ENCODE peak calls at places on chromosomes 16 and 17, in five cellular contexts. M is BJ, W is heart left ventricle, T is AG04450, S is lower lobe of right lung. G is an unnamed sample.

GRCh38 chr17:38898812-38899348 is 26.5 kb upstream of the LASP1NB start:
- DNase-seq in M (no peak), S (peak; percentile 70), T (no peak), W (peak; percentile 64), G (no peak)

GRCh38 chr17:71142333-71142732 is 973.0 kb downstream of the KCNJ2 start:
- DNase-seq in T (no peak), M (no peak), S (no peak), W (no peak), G (no peak)

GRCh38 chr17:20156196-20157077 is 147.3 kb downstream of the SPECC1 start:
- DNase-seq in T (no peak), S (peak; percentile 67), M (no peak), W (peak; percentile 20), G (no peak)

GRCh38 chr17:40099627-40100418 is 566 bp downstream of the NR1D1 start:
- DNase-seq in M (no peak), W (peak; percentile 26), S (no peak), T (no peak), G (no peak)

GRCh38 chr17:2034157-2034556 is 4.2 kb downstream of the DPH1 start:
- DNase-seq in W (no peak), T (no peak), M (no peak), S (no peak), G (no peak)

GRCh38 chr17:50443492-50444051 is 17.6 kb downstream of the ACSF2 start:
- DNase-seq in T (no peak), S (no peak), M (no peak), W (no peak), G (no peak)

GRCh38 chr17:61416540-61417363 is 17.1 kb downstream of the TBX2 start:
- DNase-seq in T (no peak), S (peak; percentile 90), M (peak; percentile 46), W (peak; percentile 89), G (peak; percentile 96)

GRCh38 chr17:4199818-4200402 is 56.9 kb downstream of the CYB5D2 start:
- DNase-seq in S (no peak), W (no peak), T (no peak), M (no peak), G (no peak)

GRCh38 chr17:14510136-14510535 is 209.3 kb downstream of the HS3ST3B1 start:
- DNase-seq in W (no peak), S (no peak), T (no peak), M (peak; percentile 1), G (no peak)

GRCh38 chr17:16945513-16946201 is 26.3 kb downstream of the TNFRSF13B start:
- DNase-seq in T (no peak), S (no peak), W (no peak), M (no peak), G (no peak)

GRCh38 chr16:75236736-75237397 is 14.6 kb downstream of the BCAR1 start:
- DNase-seq in T (no peak), S (no peak), M (no peak), W (no peak), G (no peak)

GRCh38 chr16:878071-878784 is 77.7 kb upstream of the GNG13 start:
- DNase-seq in W (no peak), M (no peak), T (no peak), S (peak; percentile 39), G (no peak)

GRCh38 chr17:64202683-64203430 is 60.2 kb downstream of the TEX2 start:
- DNase-seq in S (no peak), T (no peak), M (no peak), W (no peak), G (peak; percentile 60)

GRCh38 chr17:5531019-5531418 is 44.7 kb downstream of the MIS12 start:
- DNase-seq in T (no peak), S (no peak), W (no peak), M (no peak), G (no peak)

GRCh38 chr16:10122546-10122945 is 59.7 kb downstream of the GRIN2A start:
- DNase-seq in W (no peak), S (no peak), T (no peak), M (no peak), G (no peak)

GRCh38 chr16:31388535-31388934 is 4.6 kb upstream of the ITGAD start:
- DNase-seq in W (no peak), M (no peak), T (no peak), S (no peak), G (no peak)

GRCh38 chr16:56780646-56781045 is 50.7 kb downstream of the NUP93 start:
- DNase-seq in S (no peak), W (no peak), M (no peak), T (no peak), G (no peak)

GRCh38 chr17:43721537-43722268 is 36.9 kb downstream of the SOST start:
- DNase-seq in M (no peak), T (no peak), S (no peak), W (no peak), G (no peak)

GRCh38 chr17:61325382-61326073 is 74.1 kb upstream of the TBX2 start:
- DNase-seq in W (no peak), M (no peak), T (no peak), S (no peak), G (no peak)

GRCh38 chr17:68539536-68540469 is 27.6 kb downstream of the PRKAR1A start:
- DNase-seq in S (peak; percentile 61), M (no peak), W (no peak), T (no peak), G (no peak)

GRCh38 chr16:28292731-28293588 is 635 bp downstream of the SBK1 start:
- DNase-seq in T (no peak), S (no peak), M (no peak), W (no peak), G (no peak)

GRCh38 chr17:27340990-27341595 is 47.2 kb downstream of the WSB1 start:
- DNase-seq in W (no peak), T (no peak), M (no peak), S (no peak), G (no peak)

GRCh38 chr16:20906225-20906870 is 5.8 kb downstream of the LYRM1 start:
- DNase-seq in S (no peak), T (peak; percentile 68), M (peak; percentile 93), W (no peak), G (no peak)

GRCh38 chr17:81222906-81223757 is at the start of gene CEP131:
- DNase-seq in M (peak; percentile 83), T (peak; percentile 94), S (peak; percentile 99), W (peak; percentile 99), G (peak; percentile 100)

GRCh38 chr17:81219476-81220180 is 3.1 kb downstream of the CEP131 start:
- DNase-seq in M (no peak), S (no peak), W (no peak), T (no peak), G (no peak)

GRCh38 chr17:81222620-81222905 is 202 bp downstream of the CEP131 start:
- DNase-seq in T (no peak), M (no peak), W (no peak), S (no peak), G (no peak)

GRCh38 chr17:81221842-81222619 is 734 bp downstream of the CEP131 start:
- DNase-seq in W (no peak), S (no peak), M (no peak), T (no peak), G (no peak)

DNA sequence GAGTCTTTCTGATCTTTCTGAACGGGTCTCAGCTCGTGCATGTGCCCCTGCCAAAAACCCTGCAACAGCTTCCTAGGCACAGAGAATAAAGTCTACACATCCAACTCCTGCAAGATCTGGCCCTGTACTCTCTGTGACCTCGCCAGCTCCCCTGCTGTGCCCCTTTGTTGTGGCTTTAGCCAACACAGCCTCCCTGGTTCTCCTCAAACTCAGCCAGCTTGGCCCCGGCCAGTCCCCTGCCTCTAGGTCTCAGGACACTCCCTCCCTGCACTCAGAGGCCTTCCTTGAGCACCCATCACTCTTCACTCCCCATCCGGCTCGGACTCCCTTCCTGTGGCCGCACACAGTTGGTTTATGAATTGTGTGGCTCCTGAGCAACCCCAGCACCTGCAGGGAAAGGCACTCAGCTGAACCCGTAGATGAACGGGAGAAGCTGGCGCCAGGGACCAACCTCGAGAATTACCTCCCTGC is 1.4 kb downstream of the CEP131 start:
- DNase-seq in W (no peak), S (no peak), T (no peak), M (no peak), G (no peak)
- H3K4me3 ChIP-seq in W (peak overlapping the region; percentile 62), S (no peak overlapping the region), T (peak overlapping the region; percentile 76), M (peak overlapping the region; percentile 81), G (peak overlapping the region; percentile 85)

GRCh38 chr17:30173649-30174048 is 57.0 kb downstream of the NSRP1 start:
- DNase-seq in S (no peak), W (no peak), T (no peak), M (no peak), G (no peak)

GRCh38 chr17:30165960-30166359 is 49.3 kb downstream of the NSRP1 start:
- DNase-seq in M (no peak), T (no peak), S (no peak), W (no peak), G (no peak)

GRCh38 chr17:30172560-30172959 is 55.9 kb downstream of the NSRP1 start:
- DNase-seq in M (no peak), W (no peak), S (no peak), T (no peak), G (no peak)

GRCh38 chr17:30174556-30174955 is 57.9 kb downstream of the NSRP1 start:
- DNase-seq in T (no peak), S (no peak), W (no peak), M (no peak), G (no peak)

DNA sequence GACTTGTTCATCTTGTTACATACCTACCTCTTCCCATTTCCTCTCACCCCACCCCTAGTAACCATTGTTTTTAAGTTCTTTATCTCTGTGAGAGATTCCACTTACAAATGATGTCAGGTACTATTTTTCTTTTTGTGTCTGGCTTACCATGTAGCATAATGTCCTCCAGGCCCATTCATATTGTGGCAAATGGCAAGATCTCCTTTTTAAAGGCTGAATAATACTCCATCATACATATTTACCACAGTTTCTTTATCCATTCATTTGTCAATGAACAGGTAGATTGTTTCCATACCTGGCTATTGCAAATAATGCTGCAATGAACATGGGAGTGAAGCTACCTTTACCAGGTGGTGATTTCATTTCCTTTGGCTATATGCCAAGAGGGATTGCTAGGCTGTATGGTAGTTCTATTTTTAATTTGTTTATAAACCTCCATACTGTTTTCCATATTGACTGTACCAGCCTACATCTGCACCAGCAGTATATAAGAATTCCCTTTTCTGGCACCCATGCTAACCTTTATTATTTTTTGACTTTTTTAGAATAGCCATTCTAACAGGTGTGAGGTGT is 53.9 kb downstream of the NSRP1 start:
- DNase-seq in W (no peak), S (no peak), T (no peak), M (no peak), G (no peak)
- H3K4me3 ChIP-seq in W (no peak overlapping the region), S (no peak overlapping the region), T (no peak overlapping the region), M (no peak overlapping the region), G (no peak overlapping the region)

GRCh38 chr17:31310877-31311276 is 3.0 kb downstream of the EVI2B start:
- DNase-seq in S (no peak), T (no peak), M (no peak), W (no peak), G (no peak)
- H3K4me3 ChIP-seq in S (peak overlapping the region; percentile 42), T (no peak overlapping the region), M (no peak overlapping the region), W (peak overlapping the region; percentile 41), G (peak overlapping the region; percentile 28)

DNA sequence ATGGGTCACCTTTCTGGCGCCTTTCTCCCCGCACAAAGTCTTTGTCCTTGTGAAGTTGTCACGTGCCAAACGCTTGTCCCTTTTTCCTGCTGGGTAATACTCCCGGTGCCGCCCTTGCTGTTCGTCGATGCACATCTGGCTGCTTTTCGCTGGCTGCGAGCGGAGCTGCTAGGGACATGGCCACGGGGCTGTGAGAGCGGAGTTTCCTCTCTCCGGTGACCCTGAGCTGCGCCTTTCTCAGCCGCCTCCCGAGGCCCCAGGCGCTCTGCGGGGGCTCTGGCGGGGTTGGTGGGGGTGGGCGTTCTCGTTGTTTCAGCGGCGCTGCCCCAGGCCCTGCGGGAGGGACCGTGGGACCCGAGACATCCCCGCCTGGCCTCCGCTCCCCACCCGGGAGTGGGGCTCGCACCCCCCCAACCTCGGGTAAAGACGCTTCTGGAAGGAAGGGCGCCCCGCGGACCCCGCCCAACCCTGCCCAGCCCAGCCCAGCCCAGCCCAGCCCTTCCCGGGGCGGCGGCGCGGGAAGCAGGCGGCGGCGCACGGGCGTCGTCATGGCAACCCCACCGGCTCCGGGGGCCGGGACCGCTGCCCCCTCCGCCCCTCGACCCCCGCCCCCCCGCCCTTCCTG is 12.2 kb downstream of the CHMP6 start:
- DNase-seq in S (peak; percentile 47), M (no peak), W (no peak), T (no peak), G (no peak)
- H3K4me3 ChIP-seq in S (peak overlapping the region; percentile 28), M (no peak overlapping the region), W (peak overlapping the region; percentile 29), T (peak overlapping the region; percentile 36), G (peak overlapping the region; percentile 43)

G was measured in esophagus muscularis mucosa.